ENCODE peak calls at places on chromosome 4, in six cellular contexts. I is Calu3, E is B cell, P is cardiac fibroblast, J is progenitor cell of endocrine pancreas, T is PC-3. W is an unnamed sample.

GRCh38 chr4:159137176-159137575 is 34.3 kb downstream of the RAPGEF2 start:
- DNase-seq in I (no peak), E (no peak), P (no peak), J (no peak), T (no peak), W (no peak)

GRCh38 chr4:83171640-83172039 is 57.1 kb upstream of the PLAC8 start:
- DNase-seq in I (no peak), E (no peak), P (peak; percentile 56), J (no peak), T (no peak), W (no peak)

GRCh38 chr4:56786955-56787354 is 34.5 kb downstream of the SPINK2 start:
- DNase-seq in I (no peak), E (no peak), P (peak; percentile 59), J (no peak), T (peak; percentile 59), W (no peak)

GRCh38 chr4:186068581-186069402 is at the start of gene TLR3:
- DNase-seq in I (no peak), E (peak; percentile 8), P (peak; percentile 53), J (no peak), T (peak; percentile 20), W (no peak)

GRCh38 chr4:153151535-153152452 is 52.4 kb upstream of the TRIM2 start:
- DNase-seq in I (peak; percentile 89), E (peak; percentile 77), P (peak; percentile 34), J (peak; percentile 69), T (peak; percentile 27), W (peak; percentile 50)

GRCh38 chr4:181688416-181688815 is 554.8 kb upstream of the TENM3 start:
- DNase-seq in I (no peak), E (no peak), P (peak; percentile 27), J (no peak), T (no peak), W (no peak)

GRCh38 chr4:120466429-120466828 is 399.8 kb upstream of the MAD2L1 start:
- DNase-seq in I (no peak), E (no peak), P (no peak), J (no peak), T (no peak), W (no peak)

GRCh38 chr4:130432289-130432688 is 1336.3 kb downstream of the C4orf33 start:
- DNase-seq in I (no peak), E (no peak), P (no peak), J (no peak), T (no peak), W (no peak)

GRCh38 chr4:84366111-84366510 is 133.0 kb downstream of the NKX6-1 start:
- DNase-seq in I (no peak), E (no peak), P (no peak), J (no peak), T (peak; percentile 35), W (no peak)

GRCh38 chr4:26723216-26723615 is 137.4 kb upstream of the STIM2 start:
- DNase-seq in I (no peak), E (peak; percentile 14), P (no peak), J (no peak), T (no peak), W (peak; percentile 7)

GRCh38 chr4:185881427-185881826 is 69.4 kb upstream of the SORBS2 start:
- DNase-seq in I (no peak), E (no peak), P (peak; percentile 85), J (no peak), T (no peak), W (no peak)

GRCh38 chr4:107349266-107349665 is 313.2 kb upstream of the DKK2 start:
- DNase-seq in I (no peak), E (no peak), P (no peak), J (no peak), T (no peak), W (no peak)

GRCh38 chr4:84578540-84579409 is 4.2 kb upstream of the CDS1 start:
- DNase-seq in I (peak; percentile 39), E (peak; percentile 10), P (peak; percentile 77), J (no peak), T (peak; percentile 58), W (no peak)

GRCh38 chr4:35511851-35512250 is 732.5 kb downstream of the ARAP2 start:
- DNase-seq in I (no peak), E (no peak), P (no peak), J (no peak), T (peak; percentile 43), W (no peak)

GRCh38 chr4:19301527-19301926 is 950.2 kb upstream of the SLIT2 start:
- DNase-seq in I (no peak), E (no peak), P (no peak), J (no peak), T (no peak), W (no peak)

GRCh38 chr4:152424980-152425379 is 110.9 kb downstream of the FBXW7 start:
- DNase-seq in I (no peak), E (no peak), P (peak; percentile 18), J (no peak), T (peak; percentile 49), W (no peak)

GRCh38 chr4:100843897-100844296 is 326.1 kb upstream of the EMCN start:
- DNase-seq in I (no peak), E (no peak), P (no peak), J (no peak), T (no peak), W (no peak)

DNA sequence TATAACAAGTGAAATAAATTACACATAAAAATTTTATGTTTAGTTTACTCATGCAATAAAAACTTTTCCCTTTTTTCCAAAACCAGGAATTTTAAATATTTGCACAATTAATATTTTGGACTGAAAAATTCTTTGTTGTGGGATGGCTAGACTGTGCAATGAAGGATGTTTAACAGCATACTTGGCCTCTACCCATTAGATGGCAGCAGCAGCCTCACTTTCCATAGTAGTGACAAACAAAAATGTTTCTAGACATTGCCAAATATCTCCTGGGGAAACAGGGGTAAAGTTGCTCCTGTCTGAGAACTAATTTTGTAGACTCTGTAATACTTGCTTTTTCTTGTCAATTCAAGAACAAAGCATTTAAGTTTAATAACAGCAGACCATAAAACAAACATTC is 49.8 kb downstream of the SCLT1 start:
- DNase-seq in I (no peak), E (no peak), P (peak; percentile 57), J (no peak), T (peak; percentile 23), W (no peak)
- TF ChIP-seq CTCF in I (no peak), E (no peak), P (peak; percentile 35), J (peak; percentile 24), T (peak; percentile 52), W (peak; percentile 22)

GRCh38 chr4:2968381-2968780 is 5.0 kb downstream of the GRK4 start:
- DNase-seq in I (no peak), E (no peak), P (peak; percentile 49), J (no peak), T (no peak), W (no peak)

DNA sequence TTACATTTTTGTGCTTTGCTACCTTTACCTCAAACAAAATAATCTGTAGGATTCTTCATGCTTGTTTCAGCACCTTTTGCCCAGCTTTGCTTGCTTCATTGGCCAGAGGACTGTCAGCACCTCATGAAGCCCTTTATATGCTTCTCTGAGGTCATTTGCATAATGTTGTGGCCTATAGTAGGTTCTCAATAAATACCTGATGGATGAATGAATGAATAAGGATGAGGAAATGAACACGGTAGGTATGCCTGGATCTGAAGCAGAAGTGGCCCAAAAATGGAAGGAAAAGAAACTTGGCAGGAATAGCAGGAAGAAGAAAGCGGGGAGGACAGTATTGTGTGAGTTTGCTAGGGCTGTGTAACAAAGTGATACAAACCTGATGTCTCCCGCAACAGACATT is 7.9 kb downstream of the GRK4 start:
- DNase-seq in I (no peak), E (no peak), P (no peak), J (no peak), T (no peak), W (no peak)
- TF ChIP-seq CTCF in I (no peak), E (no peak), P (no peak), J (no peak), T (no peak), W (no peak)

GRCh38 chr4:20422398-20422797 is 170.7 kb downstream of the SLIT2 start:
- DNase-seq in I (peak; percentile 65), E (peak; percentile 16), P (peak; percentile 79), J (peak; percentile 48), T (peak; percentile 51), W (peak; percentile 22)

GRCh38 chr4:20421586-20421985 is 169.9 kb downstream of the SLIT2 start:
- DNase-seq in I (no peak), E (no peak), P (peak; percentile 41), J (no peak), T (no peak), W (no peak)

GRCh38 chr4:20416800-20417199 is 165.1 kb downstream of the SLIT2 start:
- DNase-seq in I (no peak), E (no peak), P (no peak), J (no peak), T (no peak), W (no peak)

GRCh38 chr4:20420916-20421315 is 169.2 kb downstream of the SLIT2 start:
- DNase-seq in I (no peak), E (no peak), P (no peak), J (no peak), T (no peak), W (no peak)

DNA sequence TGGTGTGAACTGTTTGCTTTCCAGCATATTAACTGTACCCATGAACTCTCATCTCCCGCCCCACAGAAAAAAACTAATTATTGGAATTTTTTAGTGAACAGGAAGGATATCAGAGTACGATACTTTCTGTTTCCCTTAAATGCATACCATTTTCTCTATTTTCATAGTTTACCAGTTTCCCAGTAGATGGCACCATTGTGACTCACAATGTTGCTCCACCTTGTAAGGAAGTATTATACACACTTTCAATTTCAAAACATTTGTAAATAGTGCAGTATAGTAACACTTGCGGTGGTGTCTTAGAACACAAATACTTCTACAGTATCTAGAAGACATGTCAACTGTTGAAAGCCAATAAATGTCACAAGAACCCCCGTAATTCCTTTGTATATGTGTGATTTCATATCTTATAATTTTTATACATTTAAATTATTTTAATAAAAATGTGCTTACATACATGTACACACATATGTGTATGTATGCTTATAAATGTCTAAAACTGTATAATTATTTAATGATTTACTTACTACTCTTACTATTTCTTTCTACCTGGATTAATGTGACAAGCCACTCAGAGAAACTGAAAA is 167.3 kb downstream of the SLIT2 start:
- DNase-seq in I (no peak), E (peak; percentile 36), P (peak; percentile 86), J (no peak), T (peak; percentile 57), W (peak; percentile 34)
- TF ChIP-seq CTCF in I (peak; percentile 21), E (peak; percentile 62), P (peak; percentile 40), J (peak; percentile 63), T (peak; percentile 66), W (peak; percentile 63)

DNA sequence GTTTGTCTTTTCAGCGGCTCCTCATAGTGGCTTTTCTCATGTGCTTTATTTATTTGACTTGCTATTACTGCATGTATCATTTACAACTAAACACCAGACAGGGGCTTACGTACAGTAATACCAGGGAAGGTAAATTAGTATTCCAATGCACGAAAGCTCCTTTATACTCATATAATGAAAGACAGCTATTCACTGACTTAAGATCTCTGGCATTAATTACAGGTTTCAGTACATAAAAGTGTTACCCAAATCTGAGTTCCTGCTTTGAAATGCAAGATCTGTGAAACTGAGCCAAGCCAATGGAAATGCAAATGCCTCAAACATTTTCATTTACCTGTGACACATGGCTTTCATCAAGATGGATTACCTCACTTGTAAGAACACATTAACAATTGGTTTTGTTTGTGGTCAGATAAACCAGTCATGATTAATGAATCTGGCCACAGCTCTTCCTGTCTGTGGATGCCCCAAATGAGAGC is 107.2 kb downstream of the ANAPC4 start:
- DNase-seq in I (no peak), E (no peak), P (peak; percentile 41), J (no peak), T (no peak), W (no peak)
- TF ChIP-seq CTCF in I (no peak), E (no peak), P (no peak), J (no peak), T (no peak), W (no peak)

W was measured in GM13977.